ENCODE peak calls at places on chromosomes 7 and 10, in seven cellular contexts. F is thoracic aorta, Y is bronchial epithelial cell, D is body of pancreas, A is heart right ventricle, Z is AG04450, S is HCT116. T is an unnamed sample.

GRCh38 chr7:118803-119376 is 73.5 kb upstream of the FAM20C start:
- DNase-seq in F (no peak), Y (no peak), D (peak), A (no peak), Z (no peak), S (no peak), T (no peak)

GRCh38 chr7:148303295-148304013 is 287.1 kb upstream of the C7orf33 start:
- DNase-seq in F (peak), Y (peak), D (peak), A (peak), Z (no peak), S (no peak), T (peak)

GRCh38 chr10:14162626-14163344 is 167.9 kb downstream of the FRMD4A start:
- DNase-seq in F (no peak), Y (no peak), D (no peak), A (no peak), Z (no peak), S (no peak), T (no peak)

GRCh38 chr7:101882595-101883564 is 65.5 kb downstream of the CUX1 start:
- DNase-seq in F (peak), Y (peak), D (peak), A (peak), Z (peak), S (peak), T (peak)

GRCh38 chr10:130127612-130128607 is 8.3 kb upstream of the GLRX3 start:
- DNase-seq in F (no peak), Y (peak), D (peak), A (no peak), Z (peak), S (no peak), T (peak)

GRCh38 chr7:20140278-20141058 is 76.7 kb downstream of the MACC1 start:
- DNase-seq in F (no peak), Y (no peak), D (no peak), A (no peak), Z (no peak), S (no peak), T (no peak)

GRCh38 chr7:45651540-45651939 is 77.4 kb downstream of the ADCY1 start:
- DNase-seq in F (no peak), Y (no peak), D (no peak), A (no peak), Z (no peak), S (no peak), T (no peak)

GRCh38 chr7:100477871-100478248 is 1.2 kb downstream of the TSC22D4 start:
- DNase-seq in F (no peak), Y (no peak), D (no peak), A (no peak), Z (no peak), S (no peak), T (no peak)

GRCh38 chr10:35639651-35640311 is 2.3 kb downstream of the FZD8 start:
- DNase-seq in F (no peak), Y (no peak), D (peak), A (peak), Z (no peak), S (no peak), T (no peak)
- TF ChIP-seq CTCF in F (peak), Y (peak), D (no peak), A (no peak), Z (peak), S (no peak), T (peak)

GRCh38 chr7:2639994-2640830 is 8.4 kb downstream of the TTYH3 start:
- DNase-seq in F (no peak), Y (peak), D (peak), A (no peak), Z (no peak), S (no peak), T (no peak)

GRCh38 chr7:2637066-2637471 is 5.3 kb downstream of the TTYH3 start:
- DNase-seq in F (no peak), Y (no peak), D (no peak), A (no peak), Z (no peak), S (no peak), T (no peak)

GRCh38 chr7:2637505-2638223 is 5.9 kb downstream of the TTYH3 start:
- DNase-seq in F (no peak), Y (no peak), D (peak), A (peak), Z (no peak), S (no peak), T (no peak)

GRCh38 chr7:2639151-2639993 is 7.6 kb downstream of the TTYH3 start:
- DNase-seq in F (no peak), Y (no peak), D (no peak), A (peak), Z (no peak), S (no peak), T (no peak)

GRCh38 chr7:2638224-2638991 is 6.6 kb downstream of the TTYH3 start:
- DNase-seq in F (no peak), Y (no peak), D (peak), A (peak), Z (no peak), S (no peak), T (no peak)
- H3K4me3 ChIP-seq in F (peak), Y (no peak), D (no peak), A (no peak), Z (no peak), S (no peak), T (no peak)

GRCh38 chr10:68231106-68231901 is 609 bp downstream of the ATOH7 start:
- DNase-seq in F (no peak), Y (peak), D (peak), A (peak), Z (no peak), S (peak), T (no peak)
- TF ChIP-seq CTCF in F (no peak), Y (peak), D (no peak), A (no peak), Z (peak), S (no peak), T (no peak)

DNA sequence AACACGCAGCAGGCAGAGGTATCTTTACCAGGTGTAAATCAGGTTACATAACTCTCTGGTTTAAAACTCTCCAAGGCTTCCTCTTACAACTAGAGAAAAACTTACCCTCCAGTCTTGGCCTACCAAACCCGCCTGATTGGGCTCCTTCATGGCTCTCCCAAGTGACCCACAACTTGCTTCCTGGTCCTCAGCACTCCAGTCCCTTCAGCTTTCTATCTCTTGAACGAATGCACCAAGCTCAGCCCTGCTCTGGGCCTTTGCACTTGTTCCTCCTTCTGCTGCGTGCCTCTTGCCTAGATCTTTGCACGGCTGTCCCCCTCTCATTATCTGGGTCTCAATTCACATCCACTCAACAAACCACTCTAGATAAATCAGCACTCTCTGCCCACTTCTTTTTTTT is 32.7 kb upstream of the DLD start:
- DNase-seq in F (no peak), Y (no peak), D (no peak), A (no peak), Z (no peak), S (no peak), T (no peak)
- H3K4me3 ChIP-seq in F (no peak), Y (no peak), D (no peak), A (no peak), Z (no peak), S (no peak), T (no peak)

DNA sequence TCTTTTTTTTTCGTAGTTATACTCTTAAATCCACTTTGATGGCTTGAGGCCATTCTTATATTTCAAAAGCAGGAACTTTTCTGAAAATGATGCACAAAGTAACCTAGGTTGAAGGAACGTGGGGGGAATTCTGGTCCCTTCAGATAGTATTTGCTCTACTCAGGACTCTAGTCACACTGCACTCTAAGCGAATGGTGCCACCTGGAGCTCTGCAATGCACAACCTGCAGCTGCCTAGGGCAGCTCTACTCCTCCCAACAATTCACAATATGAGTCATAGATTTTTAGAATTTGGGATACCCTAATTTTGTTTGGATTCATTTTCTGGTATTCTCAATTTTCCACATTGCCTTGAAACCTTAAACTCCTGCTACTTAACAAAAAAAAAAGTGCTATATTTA is 17.3 kb downstream of the SYPL1 start:
- DNase-seq in F (no peak), Y (no peak), D (no peak), A (no peak), Z (no peak), S (no peak), T (no peak)
- TF ChIP-seq CTCF in F (no peak), Y (no peak), D (no peak), A (no peak), Z (no peak), S (no peak), T (no peak)

GRCh38 chr10:24104895-24105294 is 104.0 kb upstream of the KIAA1217 start:
- DNase-seq in F (no peak), Y (no peak), D (no peak), A (no peak), Z (no peak), S (no peak), T (no peak)
- H3K4me3 ChIP-seq in F (no peak), Y (no peak), D (no peak), A (no peak), Z (no peak), S (no peak), T (no peak)